ENCODE peak calls at places on chromosomes 16 and 17, in ten cellular contexts. One of them, this sample, is unnamed.
A peak's percentile ranks its signal among the peaks of the same experiment; 100 is the strongest.

GRCh38 chr17:13346081-13346533 is 255.6 kb downstream of the HS3ST3A1 start:
- DNase-seq in naive thymus-derived CD8-positive, alpha-beta T cell: no peak
- DNase-seq in body of pancreas: no peak
- DNase-seq in iPS DF 6.9: no peak
- DNase-seq in kidney tubule cell: peak; percentile 69
- DNase-seq in fibroblast of lung: peak; percentile 98
- DNase-seq in H9: peak; percentile 71
- DNase-seq in HT-29: no peak
- DNase-seq in astrocyte of the spinal cord: peak; percentile 98
- DNase-seq in sigmoid colon: no peak
- DNase-seq in this sample: no peak

GRCh38 chr17:16247589-16247984 is 30.6 kb downstream of the PIGL start:
- DNase-seq in naive thymus-derived CD8-positive, alpha-beta T cell: no peak
- DNase-seq in body of pancreas: no peak
- DNase-seq in iPS DF 6.9: no peak
- DNase-seq in kidney tubule cell: no peak
- DNase-seq in fibroblast of lung: no peak
- DNase-seq in H9: no peak
- DNase-seq in HT-29: no peak
- DNase-seq in astrocyte of the spinal cord: no peak
- DNase-seq in sigmoid colon: no peak
- DNase-seq in this sample: no peak

GRCh38 chr17:51097708-51098446 is 22.8 kb downstream of the SPAG9 start:
- DNase-seq in naive thymus-derived CD8-positive, alpha-beta T cell: no peak
- DNase-seq in body of pancreas: peak; percentile 63
- DNase-seq in iPS DF 6.9: no peak
- DNase-seq in kidney tubule cell: no peak
- DNase-seq in fibroblast of lung: no peak
- DNase-seq in H9: peak; percentile 18
- DNase-seq in HT-29: no peak
- DNase-seq in astrocyte of the spinal cord: no peak
- DNase-seq in sigmoid colon: no peak
- DNase-seq in this sample: no peak

GRCh38 chr17:41519501-41520224 is 973 bp upstream of the KRT15 start:
- DNase-seq in naive thymus-derived CD8-positive, alpha-beta T cell: no peak
- DNase-seq in body of pancreas: peak; percentile 57
- DNase-seq in iPS DF 6.9: no peak
- DNase-seq in kidney tubule cell: peak; percentile 26
- DNase-seq in fibroblast of lung: no peak
- DNase-seq in H9: no peak
- DNase-seq in HT-29: peak; percentile 45
- DNase-seq in astrocyte of the spinal cord: no peak
- DNase-seq in sigmoid colon: no peak
- DNase-seq in this sample: no peak

GRCh38 chr17:54903375-54903774 is 2.7 kb downstream of the TOM1L1 start:
- DNase-seq in naive thymus-derived CD8-positive, alpha-beta T cell: no peak
- DNase-seq in body of pancreas: peak; percentile 87
- DNase-seq in iPS DF 6.9: no peak
- DNase-seq in kidney tubule cell: peak; percentile 87
- DNase-seq in fibroblast of lung: peak; percentile 8
- DNase-seq in H9: no peak
- DNase-seq in HT-29: peak; percentile 56
- DNase-seq in astrocyte of the spinal cord: no peak
- DNase-seq in sigmoid colon: no peak
- DNase-seq in this sample: no peak

GRCh38 chr16:47043970-47044684 is 70.7 kb upstream of the DNAJA2 start:
- DNase-seq in naive thymus-derived CD8-positive, alpha-beta T cell: no peak
- DNase-seq in body of pancreas: no peak
- DNase-seq in iPS DF 6.9: no peak
- DNase-seq in kidney tubule cell: no peak
- DNase-seq in fibroblast of lung: no peak
- DNase-seq in H9: no peak
- DNase-seq in HT-29: no peak
- DNase-seq in astrocyte of the spinal cord: no peak
- DNase-seq in sigmoid colon: no peak
- DNase-seq in this sample: no peak

GRCh38 chr17:1474402-1475189 is 17.9 kb downstream of the MYO1C start:
- DNase-seq in naive thymus-derived CD8-positive, alpha-beta T cell: no peak
- DNase-seq in body of pancreas: no peak
- DNase-seq in iPS DF 6.9: no peak
- DNase-seq in kidney tubule cell: peak; percentile 89
- DNase-seq in fibroblast of lung: no peak
- DNase-seq in H9: no peak
- DNase-seq in HT-29: no peak
- DNase-seq in astrocyte of the spinal cord: no peak
- DNase-seq in sigmoid colon: no peak
- DNase-seq in this sample: no peak

GRCh38 chr16:88970095-88970494 is 6.9 kb downstream of the CBFA2T3 start:
- DNase-seq in naive thymus-derived CD8-positive, alpha-beta T cell: no peak
- DNase-seq in body of pancreas: no peak
- DNase-seq in iPS DF 6.9: no peak
- DNase-seq in kidney tubule cell: no peak
- DNase-seq in fibroblast of lung: no peak
- DNase-seq in H9: no peak
- DNase-seq in HT-29: no peak
- DNase-seq in astrocyte of the spinal cord: no peak
- DNase-seq in sigmoid colon: no peak
- DNase-seq in this sample: no peak

GRCh38 chr17:39822051-39822450 is 42.1 kb downstream of the IKZF3 start:
- DNase-seq in naive thymus-derived CD8-positive, alpha-beta T cell: no peak
- DNase-seq in body of pancreas: no peak
- DNase-seq in iPS DF 6.9: no peak
- DNase-seq in kidney tubule cell: peak; percentile 58
- DNase-seq in fibroblast of lung: no peak
- DNase-seq in H9: no peak
- DNase-seq in HT-29: no peak
- DNase-seq in astrocyte of the spinal cord: no peak
- DNase-seq in sigmoid colon: no peak
- DNase-seq in this sample: no peak

GRCh38 chr16:13970708-13971422 is 50.9 kb downstream of the ERCC4 start:
- DNase-seq in naive thymus-derived CD8-positive, alpha-beta T cell: no peak
- DNase-seq in body of pancreas: no peak
- DNase-seq in iPS DF 6.9: no peak
- DNase-seq in kidney tubule cell: no peak
- DNase-seq in fibroblast of lung: no peak
- DNase-seq in H9: no peak
- DNase-seq in HT-29: no peak
- DNase-seq in astrocyte of the spinal cord: no peak
- DNase-seq in sigmoid colon: no peak
- DNase-seq in this sample: no peak

GRCh38 chr17:62780273-62780672 is 27.8 kb downstream of the MARCHF10 start:
- DNase-seq in naive thymus-derived CD8-positive, alpha-beta T cell: no peak
- DNase-seq in body of pancreas: peak; percentile 89
- DNase-seq in iPS DF 6.9: no peak
- DNase-seq in kidney tubule cell: peak; percentile 70
- DNase-seq in fibroblast of lung: no peak
- DNase-seq in H9: peak; percentile 24
- DNase-seq in HT-29: no peak
- DNase-seq in astrocyte of the spinal cord: no peak
- DNase-seq in sigmoid colon: no peak
- DNase-seq in this sample: no peak

GRCh38 chr17:61849674-61850073 is 13.7 kb downstream of the BRIP1 start:
- DNase-seq in naive thymus-derived CD8-positive, alpha-beta T cell: no peak
- DNase-seq in body of pancreas: no peak
- DNase-seq in iPS DF 6.9: no peak
- DNase-seq in kidney tubule cell: no peak
- DNase-seq in fibroblast of lung: peak; percentile 54
- DNase-seq in H9: no peak
- DNase-seq in HT-29: no peak
- DNase-seq in astrocyte of the spinal cord: peak; percentile 19
- DNase-seq in sigmoid colon: no peak
- DNase-seq in this sample: no peak

GRCh38 chr16:48184681-48185080 is 28.9 kb upstream of the ABCC12 start:
- DNase-seq in naive thymus-derived CD8-positive, alpha-beta T cell: no peak
- DNase-seq in body of pancreas: no peak
- DNase-seq in iPS DF 6.9: no peak
- DNase-seq in kidney tubule cell: no peak
- DNase-seq in fibroblast of lung: no peak
- DNase-seq in H9: no peak
- DNase-seq in HT-29: no peak
- DNase-seq in astrocyte of the spinal cord: no peak
- DNase-seq in sigmoid colon: peak; percentile 19
- DNase-seq in this sample: no peak

GRCh38 chr17:41360291-41360995 is 9.2 kb downstream of the KRT33B start:
- DNase-seq in naive thymus-derived CD8-positive, alpha-beta T cell: no peak
- DNase-seq in body of pancreas: no peak
- DNase-seq in iPS DF 6.9: no peak
- DNase-seq in kidney tubule cell: peak; percentile 95
- DNase-seq in fibroblast of lung: no peak
- DNase-seq in H9: no peak
- DNase-seq in HT-29: no peak
- DNase-seq in astrocyte of the spinal cord: peak; percentile 17
- DNase-seq in sigmoid colon: no peak
- DNase-seq in this sample: no peak

GRCh38 chr17:56319531-56319930 is 166.3 kb downstream of the ANKFN1 start:
- DNase-seq in naive thymus-derived CD8-positive, alpha-beta T cell: peak; percentile 13
- DNase-seq in body of pancreas: no peak
- DNase-seq in iPS DF 6.9: no peak
- DNase-seq in kidney tubule cell: peak; percentile 68
- DNase-seq in fibroblast of lung: peak; percentile 65
- DNase-seq in H9: no peak
- DNase-seq in HT-29: peak; percentile 81
- DNase-seq in astrocyte of the spinal cord: peak; percentile 73
- DNase-seq in sigmoid colon: no peak
- DNase-seq in this sample: no peak

GRCh38 chr17:77086433-77087010 is 54.2 kb upstream of the SEC14L1 start:
- DNase-seq in naive thymus-derived CD8-positive, alpha-beta T cell: peak; percentile 64
- DNase-seq in body of pancreas: peak; percentile 92
- DNase-seq in iPS DF 6.9: peak; percentile 82
- DNase-seq in kidney tubule cell: peak; percentile 86
- DNase-seq in fibroblast of lung: peak; percentile 76
- DNase-seq in H9: peak; percentile 97
- DNase-seq in HT-29: peak; percentile 96
- DNase-seq in astrocyte of the spinal cord: peak; percentile 75
- DNase-seq in sigmoid colon: peak; percentile 91
- DNase-seq in this sample: peak; percentile 93

GRCh38 chr16:35192993-35193392 is 1733.6 kb downstream of the TP53TG3F start:
- DNase-seq in naive thymus-derived CD8-positive, alpha-beta T cell: no peak
- DNase-seq in body of pancreas: no peak
- DNase-seq in iPS DF 6.9: no peak
- DNase-seq in kidney tubule cell: no peak
- DNase-seq in fibroblast of lung: no peak
- DNase-seq in H9: no peak
- DNase-seq in HT-29: no peak
- DNase-seq in astrocyte of the spinal cord: no peak
- DNase-seq in sigmoid colon: no peak
- DNase-seq in this sample: no peak

GRCh38 chr17:11797803-11798202 is 199.5 kb downstream of the ZNF18 start:
- DNase-seq in naive thymus-derived CD8-positive, alpha-beta T cell: no peak
- DNase-seq in body of pancreas: no peak
- DNase-seq in iPS DF 6.9: no peak
- DNase-seq in kidney tubule cell: no peak
- DNase-seq in fibroblast of lung: no peak
- DNase-seq in H9: no peak
- DNase-seq in HT-29: no peak
- DNase-seq in astrocyte of the spinal cord: no peak
- DNase-seq in sigmoid colon: no peak
- DNase-seq in this sample: no peak

GRCh38 chr17:7240375-7240774 is 1.1 kb upstream of the PHF23 start:
- DNase-seq in naive thymus-derived CD8-positive, alpha-beta T cell: no peak
- DNase-seq in body of pancreas: no peak
- DNase-seq in iPS DF 6.9: no peak
- DNase-seq in kidney tubule cell: no peak
- DNase-seq in fibroblast of lung: no peak
- DNase-seq in H9: no peak
- DNase-seq in HT-29: no peak
- DNase-seq in astrocyte of the spinal cord: no peak
- DNase-seq in sigmoid colon: no peak
- DNase-seq in this sample: no peak

GRCh38 chr16:12796498-12796897 is 7.2 kb downstream of the CPPED1 start:
- DNase-seq in naive thymus-derived CD8-positive, alpha-beta T cell: no peak
- DNase-seq in body of pancreas: no peak
- DNase-seq in iPS DF 6.9: no peak
- DNase-seq in kidney tubule cell: peak; percentile 33
- DNase-seq in fibroblast of lung: no peak
- DNase-seq in H9: no peak
- DNase-seq in HT-29: no peak
- DNase-seq in astrocyte of the spinal cord: no peak
- DNase-seq in sigmoid colon: no peak
- DNase-seq in this sample: no peak

GRCh38 chr17:62986549-62986948 is 20.5 kb downstream of the TANC2 start:
- DNase-seq in naive thymus-derived CD8-positive, alpha-beta T cell: no peak
- DNase-seq in body of pancreas: no peak
- DNase-seq in iPS DF 6.9: no peak
- DNase-seq in kidney tubule cell: no peak
- DNase-seq in fibroblast of lung: no peak
- DNase-seq in H9: no peak
- DNase-seq in HT-29: no peak
- DNase-seq in astrocyte of the spinal cord: no peak
- DNase-seq in sigmoid colon: no peak
- DNase-seq in this sample: no peak

GRCh38 chr16:58128721-58129096 is 472 bp downstream of the CFAP20 start:
- DNase-seq in naive thymus-derived CD8-positive, alpha-beta T cell: no peak
- DNase-seq in body of pancreas: no peak
- DNase-seq in iPS DF 6.9: no peak
- DNase-seq in kidney tubule cell: no peak
- DNase-seq in fibroblast of lung: no peak
- DNase-seq in H9: peak; percentile 54
- DNase-seq in HT-29: no peak
- DNase-seq in astrocyte of the spinal cord: no peak
- DNase-seq in sigmoid colon: peak; percentile 67
- DNase-seq in this sample: no peak

GRCh38 chr17:75131278-75132017 is at the start of gene NT5C:
- DNase-seq in naive thymus-derived CD8-positive, alpha-beta T cell: peak; percentile 66
- DNase-seq in body of pancreas: peak; percentile 82
- DNase-seq in iPS DF 6.9: no peak
- DNase-seq in kidney tubule cell: peak; percentile 84
- DNase-seq in fibroblast of lung: peak; percentile 74
- DNase-seq in H9: peak; percentile 93
- DNase-seq in HT-29: peak; percentile 84
- DNase-seq in astrocyte of the spinal cord: peak; percentile 78
- DNase-seq in sigmoid colon: peak; percentile 91
- DNase-seq in this sample: peak; percentile 95

GRCh38 chr17:31488982-31489294 is 97.5 kb downstream of the RAB11FIP4 start:
- DNase-seq in naive thymus-derived CD8-positive, alpha-beta T cell: peak; percentile 30
- DNase-seq in body of pancreas: peak; percentile 52
- DNase-seq in iPS DF 6.9: no peak
- DNase-seq in kidney tubule cell: peak; percentile 23
- DNase-seq in fibroblast of lung: no peak
- DNase-seq in H9: no peak
- DNase-seq in HT-29: peak; percentile 82
- DNase-seq in astrocyte of the spinal cord: no peak
- DNase-seq in sigmoid colon: no peak
- DNase-seq in this sample: no peak

GRCh38 chr17:19769946-19770652 is 22.0 kb upstream of the ALDH3A1 start:
- DNase-seq in naive thymus-derived CD8-positive, alpha-beta T cell: no peak
- DNase-seq in body of pancreas: no peak
- DNase-seq in iPS DF 6.9: no peak
- DNase-seq in kidney tubule cell: peak; percentile 23
- DNase-seq in fibroblast of lung: no peak
- DNase-seq in H9: no peak
- DNase-seq in HT-29: no peak
- DNase-seq in astrocyte of the spinal cord: peak; percentile 25
- DNase-seq in sigmoid colon: no peak
- DNase-seq in this sample: no peak

GRCh38 chr16:2079311-2079800 is 31.6 kb downstream of the TSC2 start:
- DNase-seq in naive thymus-derived CD8-positive, alpha-beta T cell: no peak
- DNase-seq in body of pancreas: no peak
- DNase-seq in iPS DF 6.9: no peak
- DNase-seq in kidney tubule cell: no peak
- DNase-seq in fibroblast of lung: no peak
- DNase-seq in H9: no peak
- DNase-seq in HT-29: no peak
- DNase-seq in astrocyte of the spinal cord: no peak
- DNase-seq in sigmoid colon: no peak
- DNase-seq in this sample: no peak

GRCh38 chr17:7729841-7730240 is 12.3 kb downstream of the DNAH2 start:
- DNase-seq in naive thymus-derived CD8-positive, alpha-beta T cell: no peak
- DNase-seq in body of pancreas: no peak
- DNase-seq in iPS DF 6.9: no peak
- DNase-seq in kidney tubule cell: no peak
- DNase-seq in fibroblast of lung: no peak
- DNase-seq in H9: no peak
- DNase-seq in HT-29: no peak
- DNase-seq in astrocyte of the spinal cord: no peak
- DNase-seq in sigmoid colon: no peak
- DNase-seq in this sample: no peak

GRCh38 chr16:19700319-19700781 is 17.7 kb downstream of the KNOP1 start:
- DNase-seq in naive thymus-derived CD8-positive, alpha-beta T cell: no peak
- DNase-seq in body of pancreas: peak; percentile 43
- DNase-seq in iPS DF 6.9: no peak
- DNase-seq in kidney tubule cell: peak; percentile 76
- DNase-seq in fibroblast of lung: peak; percentile 64
- DNase-seq in H9: no peak
- DNase-seq in HT-29: peak; percentile 57
- DNase-seq in astrocyte of the spinal cord: peak; percentile 72
- DNase-seq in sigmoid colon: no peak
- DNase-seq in this sample: no peak